ENCODE peak calls at places on chromosomes 12 and 14, in seven cellular contexts. B is HAP-1, O is aorta, M is ovary, T is fibroblast of mammary gland, C is fibroblast of the aortic adventitia, Z is HCT116. Q is an unnamed sample.
A peak's percentile ranks its signal among the peaks of the same experiment; 100 is the strongest.

GRCh38 chr12:79547044-79547734 is 143.6 kb downstream of the PAWR start:
- DNase-seq in B (peak; percentile 36), O (no peak), M (no peak), T (peak; percentile 20), C (peak; percentile 85), Z (peak; percentile 78), Q (peak; percentile 64)

GRCh38 chr14:53355581-53356112 is 202.5 kb upstream of the DDHD1 start:
- DNase-seq in B (no peak), O (no peak), M (no peak), T (peak; percentile 66), C (peak; percentile 58), Z (peak; percentile 39), Q (peak; percentile 60)

GRCh38 chr12:11855993-11856374 is 206.5 kb downstream of the ETV6 start:
- DNase-seq in B (no peak), O (no peak), M (no peak), T (no peak), C (no peak), Z (no peak), Q (no peak)

GRCh38 chr12:128298091-128298490 is 31.1 kb downstream of the TMEM132C start:
- DNase-seq in B (no peak), O (no peak), M (no peak), T (no peak), C (no peak), Z (no peak), Q (no peak)

GRCh38 chr14:83300454-83301064 is 1766.9 kb upstream of the SEL1L start:
- DNase-seq in B (peak; percentile 7), O (no peak), M (no peak), T (peak; percentile 38), C (peak; percentile 22), Z (no peak), Q (peak; percentile 76)

GRCh38 chr12:108816652-108817335 is 40.6 kb downstream of the SSH1 start:
- DNase-seq in B (no peak), O (peak; percentile 60), M (no peak), T (no peak), C (peak; percentile 53), Z (no peak), Q (no peak)

GRCh38 chr14:56119221-56119967 is 1.2 kb downstream of the PELI2 start:
- DNase-seq in B (peak; percentile 71), O (peak; percentile 73), M (peak; percentile 64), T (peak; percentile 25), C (peak; percentile 25), Z (no peak), Q (peak; percentile 70)

GRCh38 chr14:91582761-91583160 is 72.7 kb upstream of the PPP4R3A start:
- DNase-seq in B (no peak), O (no peak), M (no peak), T (no peak), C (no peak), Z (no peak), Q (no peak)

GRCh38 chr14:79809849-79810612 is 401.3 kb downstream of the DIO2 start:
- DNase-seq in B (no peak), O (no peak), M (no peak), T (peak; percentile 35), C (no peak), Z (no peak), Q (no peak)

GRCh38 chr14:33755358-33755757 is 195.5 kb downstream of the EGLN3 start:
- DNase-seq in B (peak; percentile 35), O (no peak), M (no peak), T (no peak), C (no peak), Z (no peak), Q (peak; percentile 7)

GRCh38 chr14:89508863-89509262 is 91.8 kb upstream of the FOXN3 start:
- DNase-seq in B (no peak), O (no peak), M (no peak), T (no peak), C (no peak), Z (no peak), Q (no peak)

GRCh38 chr12:42798811-42799438 is 209.4 kb upstream of the PRICKLE1 start:
- DNase-seq in B (no peak), O (no peak), M (no peak), T (peak; percentile 27), C (peak; percentile 40), Z (no peak), Q (peak; percentile 62)

GRCh38 chr14:77470192-77470870 is 12.4 kb downstream of the AHSA1 start:
- DNase-seq in B (no peak), O (no peak), M (no peak), T (no peak), C (no peak), Z (no peak), Q (no peak)

GRCh38 chr12:127284021-127284420 is 982.9 kb upstream of the TMEM132C start:
- DNase-seq in B (no peak), O (no peak), M (no peak), T (peak; percentile 61), C (peak; percentile 63), Z (no peak), Q (peak; percentile 39)

GRCh38 chr14:61101803-61102548 is 120.9 kb downstream of the SLC38A6 start:
- DNase-seq in B (no peak), O (no peak), M (no peak), T (peak; percentile 82), C (peak; percentile 84), Z (no peak), Q (peak; percentile 72)

GRCh38 chr14:93219103-93219726 is 12.2 kb downstream of the UBR7 start:
- DNase-seq in B (peak; percentile 52), O (no peak), M (no peak), T (peak; percentile 72), C (peak; percentile 73), Z (peak; percentile 51), Q (peak; percentile 56)

GRCh38 chr14:23421594-23421993 is 13.5 kb upstream of the MYH6 start:
- DNase-seq in B (no peak), O (no peak), M (no peak), T (no peak), C (no peak), Z (no peak), Q (no peak)

GRCh38 chr14:32217301-32217700 is 14.2 kb upstream of the RNU6-8 start:
- DNase-seq in B (no peak), O (no peak), M (no peak), T (no peak), C (no peak), Z (no peak), Q (no peak)

GRCh38 chr12:32025906-32026305 is 66.7 kb downstream of the RESF1 start:
- DNase-seq in B (no peak), O (no peak), M (no peak), T (no peak), C (no peak), Z (no peak), Q (no peak)

GRCh38 chr12:8544295-8544694 is 3.6 kb upstream of the CLEC4E start:
- DNase-seq in B (peak; percentile 85), O (peak; percentile 71), M (peak; percentile 53), T (peak; percentile 66), C (peak; percentile 83), Z (peak; percentile 35), Q (peak; percentile 84)

DNA sequence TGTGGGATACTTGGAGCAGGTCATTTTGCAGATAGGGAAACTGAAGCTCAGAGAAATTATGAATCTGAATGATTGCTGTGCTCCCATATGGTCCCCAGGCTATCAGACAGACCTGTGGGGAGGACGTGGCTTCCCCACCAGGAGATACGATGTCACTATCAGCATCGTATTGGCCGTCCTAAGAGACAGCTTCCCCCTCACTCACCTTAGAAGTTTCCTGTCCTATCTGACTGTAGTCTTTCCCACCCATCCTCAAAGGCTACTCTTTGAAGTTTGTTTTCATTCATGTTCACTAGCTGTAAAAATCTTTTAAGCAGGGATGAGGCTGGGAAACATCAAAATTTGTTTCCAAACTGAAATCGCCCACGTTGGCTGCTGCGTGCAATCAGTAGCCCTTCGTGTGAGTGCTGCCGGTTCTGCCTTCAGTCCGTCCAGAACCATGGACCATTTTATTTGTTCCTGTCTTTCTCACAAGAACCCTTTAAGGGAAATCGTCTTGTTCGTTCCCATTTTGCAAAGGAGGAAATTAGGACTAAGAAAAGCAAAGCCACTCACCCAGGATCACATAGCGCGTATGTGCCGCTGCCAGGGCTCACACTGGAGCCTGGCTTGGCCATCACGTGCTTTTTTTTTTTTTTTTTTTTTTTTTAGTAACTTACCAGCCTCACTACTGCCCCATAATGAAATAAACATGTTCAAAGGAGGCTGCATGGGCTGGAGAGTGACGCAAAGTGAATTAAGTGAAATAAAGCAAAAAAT is 1.0 kb upstream of the KDM2B start:
- DNase-seq in B (no peak), O (peak; percentile 67), M (no peak), T (peak; percentile 71), C (peak; percentile 71), Z (no peak), Q (peak; percentile 83)
- H3K4me3 ChIP-seq in B (peak overlapping the region; percentile 52), O (peak overlapping the region; percentile 11), M (peak overlapping the region; percentile 5), T (peak overlapping the region; percentile 67), C (peak overlapping the region; percentile 68), Z (no peak overlapping the region), Q (peak overlapping the region; percentile 85)

DNA sequence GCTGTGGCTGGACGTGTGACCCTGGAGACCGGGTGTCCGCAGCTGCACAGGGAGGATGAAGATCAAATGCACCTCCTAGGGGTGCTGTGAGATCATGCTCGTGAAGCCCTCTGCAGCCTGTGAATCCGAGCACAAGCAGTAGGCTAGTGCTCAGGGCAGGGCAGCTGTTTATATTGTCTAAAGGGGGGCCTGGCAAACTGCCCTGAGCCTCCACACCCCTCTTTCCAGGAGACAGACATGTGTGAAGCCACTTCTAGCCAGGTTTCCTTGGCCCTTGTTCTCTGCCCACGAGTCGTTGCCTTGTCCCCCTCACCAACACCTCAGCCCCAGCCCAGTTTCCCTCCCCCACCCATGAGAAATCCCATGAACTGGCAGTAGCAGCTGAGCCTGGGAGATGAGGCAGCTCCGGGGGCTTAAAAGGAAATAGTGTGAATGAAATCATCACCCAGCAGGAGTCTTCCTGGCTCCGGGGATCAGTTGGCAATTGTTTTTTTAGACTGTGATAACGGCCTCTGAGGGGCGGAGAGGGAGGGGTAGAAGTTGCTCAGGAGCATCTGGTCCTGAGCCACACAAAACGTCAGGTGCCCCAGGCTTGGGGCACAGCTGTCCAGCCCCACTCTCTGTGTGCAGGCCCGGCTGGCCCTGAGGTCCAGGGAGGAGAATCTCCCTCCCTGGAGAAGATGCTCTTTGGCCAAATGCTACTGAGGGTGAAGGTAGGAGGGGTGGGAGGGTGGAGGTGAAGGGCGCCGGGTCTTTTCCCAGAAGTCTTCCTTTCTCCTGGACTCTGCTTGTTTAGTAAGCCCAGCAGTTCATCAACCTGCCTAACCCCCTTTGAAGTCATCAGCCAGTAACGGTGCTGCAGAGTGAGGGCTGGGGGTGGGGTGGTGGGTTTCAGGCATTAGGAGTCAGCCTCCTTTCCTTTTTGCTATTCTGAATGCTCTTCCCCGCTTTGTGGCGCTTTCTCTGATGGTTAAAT is 4.0 kb downstream of the FGF6 start:
- DNase-seq in B (no peak), O (no peak), M (no peak), T (no peak), C (no peak), Z (no peak), Q (no peak)
- H3K4me3 ChIP-seq in B (no peak overlapping the region), O (no peak overlapping the region), M (no peak overlapping the region), T (no peak overlapping the region), C (no peak overlapping the region), Z (no peak overlapping the region), Q (no peak overlapping the region)

GRCh38 chr12:48883305-48884171 is 17.9 kb upstream of the RND1 start:
- DNase-seq in B (peak; percentile 73), O (no peak), M (no peak), T (no peak), C (peak; percentile 39), Z (no peak), Q (peak; percentile 23)
- H3K4me3 ChIP-seq in B (no peak overlapping the region), O (no peak overlapping the region), M (no peak overlapping the region), T (no peak overlapping the region), C (no peak overlapping the region), Z (no peak overlapping the region), Q (no peak overlapping the region)

GRCh38 chr14:39036760-39037159 is 66.3 kb downstream of the SEC23A start:
- DNase-seq in B (no peak), O (no peak), M (no peak), T (no peak), C (no peak), Z (no peak), Q (no peak)
- H3K4me3 ChIP-seq in B (no peak overlapping the region), O (no peak overlapping the region), M (no peak overlapping the region), T (no peak overlapping the region), C (no peak overlapping the region), Z (no peak overlapping the region), Q (no peak overlapping the region)

GRCh38 chr12:130161261-130162231 is 718 bp upstream of the FZD10 start:
- DNase-seq in B (peak; percentile 90), O (no peak), M (peak; percentile 47), T (peak; percentile 5), C (no peak), Z (no peak), Q (no peak)
- H3K4me3 ChIP-seq in B (peak overlapping the region; percentile 51), O (peak overlapping the region; percentile 49), M (peak overlapping the region; percentile 24), T (no peak overlapping the region), C (no peak overlapping the region), Z (no peak overlapping the region), Q (no peak overlapping the region)

Q was measured in adipocyte.